ENCODE peak calls at places on chromosomes 1 and 21, in five cellular contexts. X is HCT116, G is cardiac muscle cell, F is neural progenitor cell, L is testis. H is an unnamed sample. For H3K27me3, the result is how much of the 10 kb centered on the place peaks cover.

GRCh38 chr1:161215079-161215478 is at the start of gene FCER1G:
- DNase-seq in X (no peak), G (no peak), F (no peak), L (no peak), H (peak)

GRCh38 chr1:178726545-178726944 is 1.5 kb downstream of the RALGPS2 start:
- DNase-seq in X (no peak), G (no peak), F (no peak), L (no peak), H (no peak)

GRCh38 chr1:85137660-85138059 is 63.2 kb downstream of the SYDE2 start:
- DNase-seq in X (no peak), G (no peak), F (no peak), L (no peak), H (peak)

GRCh38 chr1:159802060-159802459 is at the start of gene FCRL6:
- DNase-seq in X (no peak), G (no peak), F (no peak), L (no peak), H (no peak)

GRCh38 chr1:57633055-57633454 is 209.2 kb upstream of the DAB1 start:
- DNase-seq in X (no peak), G (no peak), F (no peak), L (no peak), H (no peak)

GRCh38 chr1:16615253-16616252 is 2.2 kb upstream of the NBPF1 start:
- DNase-seq in X (no peak), G (no peak), F (no peak), L (no peak), H (peak)

GRCh38 chr1:243712242-243712641 is 137.8 kb downstream of the AKT3 start:
- DNase-seq in X (no peak), G (no peak), F (no peak), L (no peak), H (no peak)

GRCh38 chr1:17120962-17121837 is 1.9 kb upstream of the PADI2 start:
- DNase-seq in X (no peak), G (peak), F (no peak), L (no peak), H (no peak)

GRCh38 chr1:202245391-202245790 is 51.8 kb downstream of the LGR6 start:
- DNase-seq in X (no peak), G (no peak), F (no peak), L (no peak), H (no peak)

GRCh38 chr1:3652538-3653285 is 396 bp downstream of the TP73 start:
- DNase-seq in X (peak), G (no peak), F (peak), L (no peak), H (peak)

GRCh38 chr1:3651011-3651938 is 1.0 kb upstream of the TP73 start:
- DNase-seq in X (no peak), G (peak), F (peak), L (no peak), H (peak)

GRCh38 chr1:3654549-3655281 is 2.4 kb downstream of the TP73 start:
- DNase-seq in X (no peak), G (no peak), F (no peak), L (no peak), H (peak)

GRCh38 chr1:3651939-3652537 is at the start of gene TP73:
- DNase-seq in X (peak), G (peak), F (peak), L (no peak), H (peak)

GRCh38 chr1:3653286-3653618 is 936 bp downstream of the TP73 start:
- DNase-seq in X (no peak), G (no peak), F (no peak), L (no peak), H (no peak)
- H3K27ac ChIP-seq in X (peak), G (no peak), F (no peak), L (no peak), H (no peak)

DNA sequence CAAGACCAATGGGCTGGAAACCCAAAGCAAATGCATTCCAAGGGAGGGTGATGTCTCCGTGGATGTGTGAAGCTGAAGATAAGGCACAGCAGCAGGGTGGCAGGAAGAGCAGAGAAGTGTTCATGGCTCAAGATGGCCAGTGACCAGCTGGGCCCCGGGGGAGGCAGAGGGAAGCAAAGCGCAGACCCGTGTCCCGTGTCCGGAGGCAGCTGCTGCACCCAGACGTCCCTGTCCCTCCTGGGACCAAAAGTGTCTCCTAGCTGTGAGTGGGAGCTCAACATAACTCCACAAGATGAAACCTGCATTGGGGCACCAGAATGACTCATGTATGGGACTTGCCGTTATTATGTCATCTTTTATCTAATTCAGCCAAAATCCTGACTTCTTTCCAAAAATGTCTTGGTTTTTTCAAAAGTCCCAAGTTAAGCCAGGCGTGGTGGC is 118.2 kb downstream of the RIPK4 start:
- DNase-seq in X (no peak), G (peak), F (no peak), L (no peak), H (no peak)
- TF ChIP-seq CTCF in X (no peak), G (no peak), F (no peak), L (no peak), H (no peak)

DNA sequence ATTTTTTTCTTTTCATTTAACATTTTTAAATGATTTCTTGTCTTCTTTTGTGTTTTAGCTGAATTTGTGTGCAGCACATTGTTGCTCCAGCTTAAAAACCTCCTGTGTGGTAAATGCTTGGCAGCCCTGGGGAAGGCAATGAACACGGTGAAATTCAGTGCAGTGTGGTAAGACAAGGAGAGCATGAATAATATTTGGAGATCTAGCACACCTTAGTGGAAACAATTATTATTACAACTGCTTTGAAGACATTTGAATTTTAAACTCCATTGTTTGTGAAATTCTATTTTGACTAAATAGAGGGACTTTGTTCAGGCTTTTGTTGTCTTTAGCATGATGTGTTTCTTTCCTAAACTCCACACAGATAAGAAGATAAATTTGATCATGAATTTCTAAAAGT is 242.6 kb upstream of the CXADR start:
- DNase-seq in X (no peak), G (peak), F (peak), L (peak), H (no peak)
- H3K27me3 ChIP-seq in X (under half), G (under half), F (under half), L (under half), H (under half)

GRCh38 chr1:207885129-207886032 is 25.5 kb downstream of the CD34 start:
- DNase-seq in X (peak), G (peak), F (peak), L (peak), H (peak)
- H3K27ac ChIP-seq in X (no peak), G (no peak), F (no peak), L (no peak), H (peak)